ENCODE peak calls at places on chromosomes 11 and 22, in four cellular contexts. One of them, this sample, is unnamed.

GRCh38 chr22:24810043-24810749 is 4.2 kb downstream of the SGSM1 start:
- DNase-seq in B cell: no peak
- DNase-seq in fibroblast of villous mesenchyme: no peak
- DNase-seq in body of pancreas: no peak
- DNase-seq in this sample: no peak

GRCh38 chr22:35312198-35313059 is 12.7 kb downstream of the TOM1 start:
- DNase-seq in B cell: no peak
- DNase-seq in fibroblast of villous mesenchyme: no peak
- DNase-seq in body of pancreas: peak
- DNase-seq in this sample: peak

GRCh38 chr11:69240332-69241074 is 53.5 kb upstream of the MYEOV start:
- DNase-seq in B cell: no peak
- DNase-seq in fibroblast of villous mesenchyme: peak
- DNase-seq in body of pancreas: peak
- DNase-seq in this sample: peak

GRCh38 chr11:47259178-47259977 is 1.6 kb downstream of the NR1H3 start:
- DNase-seq in B cell: peak
- DNase-seq in fibroblast of villous mesenchyme: peak
- DNase-seq in body of pancreas: peak
- DNase-seq in this sample: peak

GRCh38 chr22:50186789-50187523 is 1.2 kb downstream of the TRABD start:
- DNase-seq in B cell: peak
- DNase-seq in fibroblast of villous mesenchyme: peak
- DNase-seq in body of pancreas: no peak
- DNase-seq in this sample: peak

GRCh38 chr11:65856689-65857499 is 1.1 kb downstream of the CFL1 start:
- DNase-seq in B cell: peak
- DNase-seq in fibroblast of villous mesenchyme: peak
- DNase-seq in body of pancreas: peak
- DNase-seq in this sample: peak

GRCh38 chr11:1644601-1645356 is 15.2 kb downstream of the KRTAP5-5 start:
- DNase-seq in B cell: no peak
- DNase-seq in fibroblast of villous mesenchyme: no peak
- DNase-seq in body of pancreas: no peak
- DNase-seq in this sample: no peak

GRCh38 chr22:50547231-50547851 is 1.6 kb downstream of the KLHDC7B start:
- DNase-seq in B cell: peak
- DNase-seq in fibroblast of villous mesenchyme: no peak
- DNase-seq in body of pancreas: no peak
- DNase-seq in this sample: no peak

GRCh38 chr11:72524711-72525110 is 90.4 kb upstream of the CLPB start:
- DNase-seq in B cell: no peak
- DNase-seq in fibroblast of villous mesenchyme: no peak
- DNase-seq in body of pancreas: no peak
- DNase-seq in this sample: peak

GRCh38 chr11:109770323-109770722 is 322.9 kb upstream of the ZC3H12C start:
- DNase-seq in B cell: no peak
- DNase-seq in fibroblast of villous mesenchyme: no peak
- DNase-seq in body of pancreas: no peak
- DNase-seq in this sample: no peak

GRCh38 chr11:93041682-93042081 is 72.2 kb downstream of the MTNR1B start:
- DNase-seq in B cell: no peak
- DNase-seq in fibroblast of villous mesenchyme: no peak
- DNase-seq in body of pancreas: no peak
- DNase-seq in this sample: no peak

GRCh38 chr11:57424802-57425564 is 1.9 kb downstream of the SLC43A3 start:
- DNase-seq in B cell: peak
- DNase-seq in fibroblast of villous mesenchyme: peak
- DNase-seq in body of pancreas: peak
- DNase-seq in this sample: peak

GRCh38 chr22:37519268-37520195 is at the start of gene CARD10:
- DNase-seq in B cell: peak
- DNase-seq in fibroblast of villous mesenchyme: no peak
- DNase-seq in body of pancreas: peak
- DNase-seq in this sample: no peak

GRCh38 chr22:46057206-46057605 is 80.2 kb upstream of the WNT7B start:
- DNase-seq in B cell: no peak
- DNase-seq in fibroblast of villous mesenchyme: peak
- DNase-seq in body of pancreas: peak
- DNase-seq in this sample: no peak

GRCh38 chr22:31616315-31616980 is 45.6 kb downstream of the PISD start:
- DNase-seq in B cell: peak
- DNase-seq in fibroblast of villous mesenchyme: no peak
- DNase-seq in body of pancreas: no peak
- DNase-seq in this sample: no peak

GRCh38 chr11:100942016-100942415 is 187.6 kb downstream of the PGR start:
- DNase-seq in B cell: no peak
- DNase-seq in fibroblast of villous mesenchyme: peak
- DNase-seq in body of pancreas: peak
- DNase-seq in this sample: peak

GRCh38 chr11:90614318-90614717 is 391.5 kb upstream of the CHORDC1 start:
- DNase-seq in B cell: no peak
- DNase-seq in fibroblast of villous mesenchyme: no peak
- DNase-seq in body of pancreas: no peak
- DNase-seq in this sample: no peak

GRCh38 chr22:17352798-17353197 is 16.5 kb upstream of the CECR2 start:
- DNase-seq in B cell: no peak
- DNase-seq in fibroblast of villous mesenchyme: no peak
- DNase-seq in body of pancreas: no peak
- DNase-seq in this sample: no peak

GRCh38 chr11:2807801-2808241 is 77.8 kb downstream of the CDKN1C start:
- DNase-seq in B cell: no peak
- DNase-seq in fibroblast of villous mesenchyme: no peak
- DNase-seq in body of pancreas: peak
- DNase-seq in this sample: no peak

GRCh38 chr22:20567993-20568417 is 60.6 kb downstream of the MED15 start:
- DNase-seq in B cell: no peak
- DNase-seq in fibroblast of villous mesenchyme: peak
- DNase-seq in body of pancreas: no peak
- DNase-seq in this sample: peak

GRCh38 chr11:119726585-119727522 is 2.1 kb downstream of the NECTIN1 start:
- DNase-seq in B cell: no peak
- DNase-seq in fibroblast of villous mesenchyme: no peak
- DNase-seq in body of pancreas: peak
- DNase-seq in this sample: no peak

GRCh38 chr11:119726150-119726553 is 2.8 kb downstream of the NECTIN1 start:
- DNase-seq in B cell: no peak
- DNase-seq in fibroblast of villous mesenchyme: no peak
- DNase-seq in body of pancreas: no peak
- DNase-seq in this sample: no peak

GRCh38 chr11:119728226-119728626 is 774 bp downstream of the NECTIN1 start:
- DNase-seq in B cell: peak
- DNase-seq in fibroblast of villous mesenchyme: no peak
- DNase-seq in body of pancreas: peak
- DNase-seq in this sample: peak

GRCh38 chr11:119728651-119729580 is at the start of gene NECTIN1:
- DNase-seq in B cell: peak
- DNase-seq in fibroblast of villous mesenchyme: peak
- DNase-seq in body of pancreas: peak
- DNase-seq in this sample: peak

DNA sequence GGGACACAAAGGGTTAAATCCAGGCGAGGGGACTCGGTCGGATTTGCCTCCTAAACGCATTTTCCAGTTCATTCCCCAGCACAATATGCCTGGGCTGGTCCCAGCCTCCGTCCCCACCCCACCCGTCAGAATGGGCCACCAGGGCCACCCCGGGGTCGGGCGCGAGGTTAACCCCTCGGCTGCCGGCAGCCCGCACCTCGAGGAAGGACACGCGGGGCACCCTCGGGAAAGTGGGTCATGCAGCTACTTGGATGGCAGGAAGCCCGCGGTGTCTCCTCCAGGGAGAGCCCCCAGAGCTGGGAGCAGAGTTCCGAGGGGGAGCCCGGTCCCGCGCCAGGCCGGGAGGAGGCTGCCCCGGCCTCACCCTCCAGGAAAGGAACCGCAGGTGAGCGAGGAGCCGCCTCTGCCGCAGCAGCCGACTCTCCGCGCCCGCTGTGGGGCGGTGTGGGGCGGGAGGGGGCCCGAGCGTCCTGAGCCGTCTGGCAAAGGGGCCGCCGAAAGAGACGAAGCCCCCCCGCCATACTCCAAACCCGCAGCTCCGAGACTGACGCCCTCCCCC is 1.4 kb downstream of the NECTIN1 start:
- DNase-seq in B cell: peak
- DNase-seq in fibroblast of villous mesenchyme: no peak
- DNase-seq in body of pancreas: peak
- DNase-seq in this sample: no peak
- TF ChIP-seq CTCF in B cell: peak
- TF ChIP-seq CTCF in fibroblast of villous mesenchyme: peak
- TF ChIP-seq CTCF in body of pancreas: peak
- TF ChIP-seq CTCF in this sample: peak

DNA sequence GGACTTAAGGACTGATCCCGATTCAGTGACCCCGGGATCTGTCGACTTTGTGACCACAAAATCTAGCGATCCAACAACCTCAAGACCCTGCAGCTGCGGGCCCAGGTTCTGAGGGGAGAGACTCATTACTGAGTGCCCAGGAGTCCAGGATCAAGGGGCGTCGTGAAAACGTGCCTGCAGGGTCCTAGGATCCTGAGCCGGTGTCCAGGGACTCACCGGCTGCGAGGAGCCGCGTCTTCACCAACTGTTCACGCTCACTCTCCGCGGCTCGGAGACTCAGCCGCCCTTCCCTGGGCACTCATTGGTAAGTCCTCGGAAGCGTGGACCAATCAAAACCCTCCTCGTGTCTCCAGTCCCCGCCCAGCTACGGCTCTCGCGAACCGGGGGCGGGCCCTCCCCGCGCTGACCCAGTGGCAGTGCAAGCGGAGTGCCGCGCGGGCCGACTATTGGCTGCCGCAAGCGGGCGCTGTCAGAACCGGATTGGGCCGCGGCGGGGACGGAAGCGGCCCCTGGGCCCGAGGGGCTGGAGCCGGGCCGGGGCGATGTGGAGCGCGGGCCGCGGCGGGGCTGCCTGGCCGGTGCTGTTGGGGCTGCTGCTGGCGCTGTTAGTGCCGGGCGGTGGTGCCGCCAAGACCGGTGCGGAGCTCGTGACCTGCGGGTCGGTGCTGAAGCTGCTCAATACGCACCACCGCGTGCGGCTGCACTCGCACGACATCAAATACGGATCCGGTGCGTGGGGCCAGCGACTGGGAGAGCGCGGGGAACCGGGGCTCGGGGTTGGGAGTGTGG is at the start of gene SDF2L1:
- DNase-seq in B cell: peak
- DNase-seq in fibroblast of villous mesenchyme: peak
- DNase-seq in body of pancreas: peak
- DNase-seq in this sample: peak
- TF ChIP-seq CTCF in B cell: no peak
- TF ChIP-seq CTCF in fibroblast of villous mesenchyme: no peak
- TF ChIP-seq CTCF in body of pancreas: no peak
- TF ChIP-seq CTCF in this sample: no peak

GRCh38 chr11:61636676-61637075 is 43.5 kb upstream of the DAGLA start:
- DNase-seq in B cell: no peak
- DNase-seq in fibroblast of villous mesenchyme: no peak
- DNase-seq in body of pancreas: no peak
- DNase-seq in this sample: no peak

GRCh38 chr11:61632096-61632495 is 48.1 kb upstream of the DAGLA start:
- DNase-seq in B cell: no peak
- DNase-seq in fibroblast of villous mesenchyme: no peak
- DNase-seq in body of pancreas: no peak
- DNase-seq in this sample: no peak

GRCh38 chr11:61637287-61637686 is 42.9 kb upstream of the DAGLA start:
- DNase-seq in B cell: no peak
- DNase-seq in fibroblast of villous mesenchyme: no peak
- DNase-seq in body of pancreas: no peak
- DNase-seq in this sample: no peak

GRCh38 chr11:61635304-61635703 is 44.9 kb upstream of the DAGLA start:
- DNase-seq in B cell: no peak
- DNase-seq in fibroblast of villous mesenchyme: no peak
- DNase-seq in body of pancreas: no peak
- DNase-seq in this sample: no peak

DNA sequence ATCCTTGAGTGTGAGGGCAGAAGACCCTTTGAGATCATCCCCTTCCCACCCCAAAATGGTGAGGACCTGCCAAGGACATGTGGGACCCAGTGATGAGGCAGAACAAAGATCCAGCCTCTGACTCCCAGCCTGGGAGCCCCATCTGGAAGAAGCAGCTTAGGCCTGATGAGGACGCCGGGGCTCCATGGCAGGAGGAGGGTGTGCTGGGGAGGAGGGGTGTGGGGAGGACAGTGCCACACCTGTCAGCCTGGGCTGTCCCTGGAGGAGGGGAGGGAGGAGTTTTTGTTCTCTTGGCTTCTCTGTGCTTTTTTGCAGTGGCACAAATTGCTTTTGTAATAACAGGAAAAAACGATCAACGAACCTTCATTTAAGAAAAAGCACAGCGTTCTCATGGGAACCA is 44.4 kb upstream of the DAGLA start:
- DNase-seq in B cell: no peak
- DNase-seq in fibroblast of villous mesenchyme: no peak
- DNase-seq in body of pancreas: no peak
- DNase-seq in this sample: no peak
- TF ChIP-seq CTCF in B cell: no peak
- TF ChIP-seq CTCF in fibroblast of villous mesenchyme: no peak
- TF ChIP-seq CTCF in body of pancreas: no peak
- TF ChIP-seq CTCF in this sample: no peak

GRCh38 chr11:125367710-125368109 is 128.4 kb downstream of the FEZ1 start:
- DNase-seq in B cell: no peak
- DNase-seq in fibroblast of villous mesenchyme: no peak
- DNase-seq in body of pancreas: no peak
- DNase-seq in this sample: no peak

GRCh38 chr11:125365196-125365931 is 130.7 kb downstream of the FEZ1 start:
- DNase-seq in B cell: no peak
- DNase-seq in fibroblast of villous mesenchyme: no peak
- DNase-seq in body of pancreas: no peak
- DNase-seq in this sample: no peak

GRCh38 chr11:125368757-125369156 is 127.3 kb downstream of the FEZ1 start:
- DNase-seq in B cell: no peak
- DNase-seq in fibroblast of villous mesenchyme: no peak
- DNase-seq in body of pancreas: no peak
- DNase-seq in this sample: no peak

GRCh38 chr11:125360066-125360465 is 136.0 kb downstream of the FEZ1 start:
- DNase-seq in B cell: no peak
- DNase-seq in fibroblast of villous mesenchyme: no peak
- DNase-seq in body of pancreas: no peak
- DNase-seq in this sample: no peak

DNA sequence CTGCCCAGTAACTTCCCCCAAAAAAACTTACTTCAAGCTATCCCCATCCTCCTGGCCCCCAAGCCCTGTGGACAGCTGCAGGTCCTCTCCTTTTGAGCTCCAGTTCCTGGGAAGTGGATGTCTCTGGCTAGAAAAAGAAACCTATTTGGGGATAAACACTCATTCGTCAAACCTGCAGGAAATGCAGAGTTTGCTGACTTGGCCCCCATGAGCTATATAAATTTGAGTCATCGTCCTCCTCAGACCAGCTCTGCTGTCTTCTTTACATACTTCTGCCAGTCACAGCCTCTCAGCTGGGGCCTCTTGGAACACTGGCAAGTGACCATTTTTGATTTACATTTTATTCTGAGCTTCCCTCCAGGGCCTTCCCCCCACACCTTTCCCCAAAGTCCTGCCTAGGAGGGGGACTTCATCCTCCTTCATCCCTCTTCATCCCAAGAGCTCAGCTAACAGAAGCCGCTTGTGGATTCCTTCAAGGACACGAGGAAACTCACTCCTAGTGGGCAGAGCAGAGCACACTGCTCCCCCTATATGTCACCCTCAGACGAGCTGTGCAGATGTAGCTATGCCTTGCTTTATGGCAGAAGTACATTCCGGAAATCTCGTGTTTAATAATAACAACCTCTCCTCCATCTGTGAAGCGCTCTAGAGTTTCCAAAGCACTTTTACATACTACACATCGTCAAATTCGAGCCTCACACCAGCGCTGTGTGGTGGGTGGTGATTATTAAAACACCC is 131.8 kb downstream of the FEZ1 start:
- DNase-seq in B cell: no peak
- DNase-seq in fibroblast of villous mesenchyme: peak
- DNase-seq in body of pancreas: no peak
- DNase-seq in this sample: peak
- TF ChIP-seq CTCF in B cell: no peak
- TF ChIP-seq CTCF in fibroblast of villous mesenchyme: peak
- TF ChIP-seq CTCF in body of pancreas: no peak
- TF ChIP-seq CTCF in this sample: peak

This sample was measured in choroid plexus epithelial cell.